ENCODE peak calls at places on chromosomes 12 and 14, in five cellular contexts. K is progenitor cell of endocrine pancreas, R is lower lobe of right lung, S is HL-60, J is mesothelial cell of epicardium. C is an unnamed sample.

GRCh38 chr14:54652188-54652889 is 85.4 kb downstream of the SAMD4A start:
- DNase-seq in K (no peak), R (peak), S (no peak), J (peak), C (no peak)

GRCh38 chr14:106141242-106142220 is 615.1 kb downstream of the TMEM121 start:
- DNase-seq in K (no peak), R (no peak), S (peak), J (no peak), C (no peak)

GRCh38 chr14:29799718-29800117 is 127.9 kb downstream of the PRKD1 start:
- DNase-seq in K (no peak), R (no peak), S (no peak), J (no peak), C (no peak)

GRCh38 chr12:113537751-113538087 is 66.0 kb upstream of the LHX5 start:
- DNase-seq in K (no peak), R (no peak), S (no peak), J (no peak), C (no peak)

GRCh38 chr12:4217091-4217490 is 56.5 kb upstream of the CCND2 start:
- DNase-seq in K (peak), R (no peak), S (peak), J (no peak), C (no peak)

GRCh38 chr14:99524091-99524661 is 43.0 kb downstream of the CCNK start:
- DNase-seq in K (no peak), R (peak), S (no peak), J (no peak), C (no peak)

GRCh38 chr14:68874746-68875155 is 81.9 kb upstream of the ZFP36L1 start:
- DNase-seq in K (no peak), R (no peak), S (no peak), J (no peak), C (no peak)

GRCh38 chr12:50088577-50089335 is 3.6 kb downstream of the SMARCD1 start:
- DNase-seq in K (no peak), R (no peak), S (peak), J (no peak), C (no peak)

GRCh38 chr12:71536939-71537622 is 97.5 kb downstream of the LGR5 start:
- DNase-seq in K (no peak), R (no peak), S (no peak), J (no peak), C (no peak)

GRCh38 chr12:124233041-124233836 is 61.7 kb upstream of the RFLNA start:
- DNase-seq in K (no peak), R (no peak), S (no peak), J (no peak), C (no peak)

GRCh38 chr12:121580959-121581680 is at the start of gene KDM2B:
- DNase-seq in K (no peak), R (no peak), S (no peak), J (peak), C (no peak)

GRCh38 chr14:96582995-96583394 is 80.8 kb downstream of the PAPOLA start:
- DNase-seq in K (no peak), R (no peak), S (no peak), J (no peak), C (no peak)

GRCh38 chr12:113471619-113472171 is at the start of gene LHX5:
- DNase-seq in K (no peak), R (no peak), S (no peak), J (no peak), C (no peak)

GRCh38 chr12:83388551-83388950 is 701.8 kb downstream of the TMTC2 start:
- DNase-seq in K (no peak), R (no peak), S (no peak), J (no peak), C (no peak)

GRCh38 chr14:68718033-68718725 is 74.7 kb downstream of the ZFP36L1 start:
- DNase-seq in K (no peak), R (no peak), S (no peak), J (no peak), C (no peak)

GRCh38 chr12:2256915-2257314 is 204.1 kb downstream of the CACNA1C start:
- DNase-seq in K (no peak), R (no peak), S (no peak), J (no peak), C (no peak)

GRCh38 chr14:66228267-66228970 is 257.8 kb upstream of the CCDC196 start:
- DNase-seq in K (no peak), R (no peak), S (no peak), J (no peak), C (no peak)

GRCh38 chr14:31449971-31450610 is 7.2 kb downstream of the DTD2 start:
- DNase-seq in K (no peak), R (no peak), S (peak), J (no peak), C (no peak)

GRCh38 chr12:12927211-12928079 is 24.5 kb downstream of the GPRC5D start:
- DNase-seq in K (peak), R (peak), S (no peak), J (peak), C (no peak)

GRCh38 chr12:60805340-60805739 is 1209.5 kb downstream of the SLC16A7 start:
- DNase-seq in K (no peak), R (no peak), S (no peak), J (no peak), C (no peak)

GRCh38 chr14:49959822-49960408 is 67.0 kb downstream of the ARF6 start:
- DNase-seq in K (no peak), R (no peak), S (no peak), J (no peak), C (no peak)

GRCh38 chr12:100688451-100688864 is 106.1 kb upstream of the ANO4 start:
- DNase-seq in K (no peak), R (no peak), S (no peak), J (no peak), C (no peak)

GRCh38 chr12:43805149-43805856 is 814 bp downstream of the TWF1 start:
- DNase-seq in K (no peak), R (no peak), S (no peak), J (no peak), C (no peak)

GRCh38 chr12:57188090-57188425 is 28.5 kb upstream of the NXPH4 start:
- DNase-seq in K (no peak), R (no peak), S (no peak), J (no peak), C (no peak)

GRCh38 chr14:94581127-94581999 is at the start of gene SERPINA5:
- DNase-seq in K (no peak), R (no peak), S (no peak), J (no peak), C (no peak)

GRCh38 chr12:104340917-104341611 is 37.5 kb downstream of the EID3 start:
- DNase-seq in K (no peak), R (no peak), S (no peak), J (no peak), C (no peak)

GRCh38 chr14:72416081-72416849 is 477.6 kb downstream of the DPF3 start:
- DNase-seq in K (no peak), R (no peak), S (no peak), J (no peak), C (no peak)

GRCh38 chr14:32711103-32711680 is 227.5 kb upstream of the NPAS3 start:
- DNase-seq in K (no peak), R (no peak), S (peak), J (no peak), C (no peak)

GRCh38 chr12:93380480-93381121 is 2.9 kb downstream of the NUDT4 start:
- DNase-seq in K (no peak), R (no peak), S (no peak), J (no peak), C (no peak)

GRCh38 chr12:118981285-118982201 is at the start of gene SRRM4:
- DNase-seq in K (peak), R (peak), S (no peak), J (peak), C (no peak)

GRCh38 chr12:118982308-118982707 is 967 bp downstream of the SRRM4 start:
- DNase-seq in K (no peak), R (no peak), S (no peak), J (no peak), C (no peak)

GRCh38 chr12:118983147-118983824 is 1.9 kb downstream of the SRRM4 start:
- DNase-seq in K (no peak), R (no peak), S (no peak), J (no peak), C (no peak)

GRCh38 chr12:118984206-118984943 is 3.0 kb downstream of the SRRM4 start:
- DNase-seq in K (no peak), R (no peak), S (no peak), J (no peak), C (no peak)

GRCh38 chr12:118986043-118986442 is 4.7 kb downstream of the SRRM4 start:
- DNase-seq in K (no peak), R (no peak), S (no peak), J (no peak), C (no peak)
- TF ChIP-seq CTCF in K (no peak), R (no peak), S (no peak), J (no peak), C (no peak)

DNA sequence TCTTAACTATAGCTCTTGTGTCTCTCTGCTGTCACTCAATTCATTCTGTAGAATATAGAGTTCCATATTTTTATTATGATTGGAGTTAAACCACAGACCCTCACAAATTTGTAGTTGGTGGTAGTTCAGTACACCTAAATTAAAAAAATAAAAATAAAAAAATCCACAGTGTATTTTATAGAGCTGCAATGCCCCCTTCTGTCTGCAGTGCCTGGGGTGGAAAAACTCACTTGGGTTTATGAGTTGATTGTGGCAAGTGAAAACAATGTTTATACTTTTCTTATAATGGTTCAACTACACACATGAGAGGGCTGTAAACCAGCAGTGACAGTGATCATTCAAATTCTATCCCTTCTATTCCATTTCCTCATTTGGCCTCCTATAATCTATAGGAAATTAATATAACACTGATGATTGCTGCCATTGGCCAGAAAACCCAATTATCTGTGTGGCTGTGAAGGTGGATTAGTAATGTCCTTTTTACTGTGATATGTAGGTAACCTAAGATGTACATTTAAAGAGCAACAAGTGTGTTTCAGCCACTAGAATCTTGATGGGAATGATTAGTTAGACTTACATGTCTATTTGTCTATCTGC is 166.9 kb upstream of the LRIG3 start:
- DNase-seq in K (no peak), R (no peak), S (no peak), J (no peak), C (no peak)
- TF ChIP-seq CTCF in K (peak), R (peak), S (no peak), J (no peak), C (no peak)

GRCh38 chr14:90451953-90452352 is 55.1 kb downstream of the CALM1 start:
- DNase-seq in K (no peak), R (no peak), S (no peak), J (no peak), C (no peak)
- TF ChIP-seq CTCF in K (no peak), R (no peak), S (no peak), J (no peak), C (no peak)

GRCh38 chr14:102049258-102050025 is 37.4 kb downstream of the HSP90AA1 start:
- DNase-seq in K (no peak), R (no peak), S (no peak), J (no peak), C (no peak)

GRCh38 chr14:102043251-102044025 is 43.4 kb downstream of the HSP90AA1 start:
- DNase-seq in K (no peak), R (no peak), S (no peak), J (no peak), C (no peak)

GRCh38 chr14:102047808-102048540 is 38.9 kb downstream of the HSP90AA1 start:
- DNase-seq in K (no peak), R (no peak), S (no peak), J (no peak), C (no peak)

GRCh38 chr14:102044566-102044965 is 42.3 kb downstream of the HSP90AA1 start:
- DNase-seq in K (no peak), R (no peak), S (no peak), J (no peak), C (no peak)

GRCh38 chr14:102046337-102047278 is 40.2 kb downstream of the HSP90AA1 start:
- DNase-seq in K (peak), R (peak), S (peak), J (peak), C (no peak)
- TF ChIP-seq CTCF in K (peak), R (peak), S (no peak), J (no peak), C (no peak)

DNA sequence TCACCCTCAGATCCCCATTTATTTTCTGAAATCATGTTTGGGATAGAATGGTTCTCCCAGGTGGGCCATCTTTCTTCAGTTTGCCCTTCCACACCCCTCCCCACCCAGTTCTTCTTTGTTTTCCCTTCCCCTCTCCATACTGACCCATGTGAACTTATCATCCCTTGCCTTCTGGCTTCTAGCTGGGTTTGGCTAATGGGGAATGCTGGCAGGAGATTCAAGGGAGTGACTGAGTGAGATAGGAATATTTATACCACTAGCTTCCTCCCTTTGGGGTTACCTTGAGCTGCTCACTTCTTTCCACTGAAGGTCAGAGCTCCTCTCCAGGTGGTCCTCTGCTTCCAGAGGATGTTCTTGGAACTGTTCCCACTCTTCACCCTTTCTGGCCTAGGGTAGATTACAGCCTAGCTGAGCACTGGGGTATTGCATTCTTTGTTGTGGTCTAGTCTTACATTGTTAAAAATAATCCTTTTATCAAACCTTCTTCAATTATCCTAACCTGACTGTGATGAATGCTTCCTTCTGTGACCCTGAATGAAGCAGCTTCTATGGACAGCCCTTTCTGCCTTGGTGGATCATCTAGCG is 88.3 kb upstream of the ATP2B1 start:
- DNase-seq in K (no peak), R (no peak), S (no peak), J (no peak), C (no peak)
- TF ChIP-seq CTCF in K (no peak), R (no peak), S (no peak), J (no peak), C (no peak)

DNA sequence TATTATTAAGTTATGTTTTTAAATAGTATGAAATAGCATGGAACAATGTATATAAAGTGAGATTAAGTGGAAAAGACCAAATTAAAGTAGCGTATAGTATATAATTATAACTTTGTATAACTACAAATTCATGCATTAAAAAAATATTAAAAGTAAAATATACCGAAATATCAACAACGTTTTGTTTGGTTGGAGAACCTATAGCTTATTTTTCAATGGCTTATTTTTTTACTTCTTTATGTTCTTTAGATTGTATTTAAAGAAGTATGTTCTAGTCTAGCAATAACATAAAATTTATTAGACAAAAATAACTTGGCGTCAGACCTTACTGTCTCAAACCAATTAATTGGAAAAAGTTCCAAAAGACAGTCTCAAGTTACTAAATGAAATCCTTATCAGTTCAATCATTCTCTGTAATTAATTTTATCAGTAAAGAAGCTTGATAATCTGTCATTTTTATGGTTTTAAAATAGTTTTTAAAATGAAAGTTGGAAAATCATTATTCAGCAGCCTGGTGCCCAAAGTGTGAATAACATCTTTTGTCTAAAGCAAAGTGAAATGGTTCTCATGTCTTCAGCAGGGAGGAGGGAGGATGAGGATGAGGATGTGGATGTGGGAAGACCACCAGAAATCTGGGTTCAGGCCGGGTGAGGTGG is 46.7 kb downstream of the IRAK3 start:
- DNase-seq in K (no peak), R (no peak), S (no peak), J (no peak), C (no peak)
- TF ChIP-seq CTCF in K (peak), R (no peak), S (no peak), J (no peak), C (no peak)

GRCh38 chr14:104792945-104793702 is 2.4 kb downstream of the AKT1 start:
- DNase-seq in K (no peak), R (no peak), S (no peak), J (no peak), C (no peak)
- TF ChIP-seq CTCF in K (peak), R (no peak), S (no peak), J (no peak), C (no peak)

DNA sequence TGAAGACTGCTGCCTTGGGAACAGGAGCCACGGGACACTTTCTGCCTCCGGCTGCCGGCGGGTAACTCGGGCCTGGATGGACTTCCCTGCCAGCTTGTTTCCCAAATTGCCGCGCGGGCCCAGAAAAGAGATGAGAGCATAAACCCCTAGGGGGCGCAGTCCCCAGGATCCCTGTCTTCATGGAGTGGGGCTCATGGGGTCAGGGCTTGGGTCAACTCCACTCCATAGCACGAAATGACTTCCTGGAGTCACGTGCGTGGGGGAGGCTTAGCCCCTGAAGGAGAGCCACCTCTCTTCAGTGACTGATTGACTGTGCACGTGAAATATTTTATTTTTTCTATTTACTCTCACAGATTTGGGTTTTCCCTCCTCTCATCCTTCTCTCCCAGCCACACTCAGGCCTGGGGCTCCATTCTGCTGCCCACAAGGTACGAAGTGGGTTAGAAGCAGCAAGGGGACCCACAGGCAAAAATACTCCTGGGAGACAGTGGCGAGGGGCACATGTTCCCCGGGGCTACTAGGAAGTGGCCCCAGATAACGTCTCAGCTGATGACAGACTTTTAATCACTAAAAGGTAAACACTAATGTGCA is 10.0 kb downstream of the PGF start:
- DNase-seq in K (peak), R (no peak), S (peak), J (peak), C (no peak)
- TF ChIP-seq CTCF in K (peak), R (peak), S (no peak), J (peak), C (no peak)

DNA sequence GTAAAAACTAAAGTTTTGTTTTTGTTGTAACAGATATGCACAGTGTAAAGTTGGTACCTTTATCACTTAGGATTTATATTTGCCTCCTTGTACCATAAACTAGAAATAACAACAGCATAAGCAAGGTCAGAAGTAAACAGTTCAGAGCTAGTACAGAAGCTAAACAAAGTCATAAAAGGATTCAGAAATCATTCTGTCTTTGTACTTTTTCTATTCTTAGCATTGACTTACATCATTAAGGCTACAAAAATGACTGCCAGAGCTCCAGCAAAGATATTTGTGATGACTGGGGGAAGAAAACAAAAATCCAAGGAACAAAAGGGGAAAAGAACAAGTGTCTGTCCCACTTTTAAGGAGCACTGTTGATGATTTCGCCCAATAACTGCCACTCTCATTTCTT is 347.2 kb downstream of the CCDC91 start:
- DNase-seq in K (no peak), R (no peak), S (no peak), J (no peak), C (no peak)
- TF ChIP-seq CTCF in K (no peak), R (no peak), S (no peak), J (no peak), C (no peak)

GRCh38 chr12:75611041-75611440 is 99.6 kb upstream of the KRR1 start:
- DNase-seq in K (no peak), R (no peak), S (no peak), J (no peak), C (no peak)
- TF ChIP-seq CTCF in K (no peak), R (no peak), S (no peak), J (no peak), C (no peak)